ENCODE peak calls at places on chromosomes 12 and 14, in five cellular contexts. One of them, this sample, is unnamed.

GRCh38 chr12:11822071-11822818 is 172.8 kb downstream of the ETV6 start:
- DNase-seq in left lung: no peak
- DNase-seq in endodermal cell: no peak
- DNase-seq in brain microvascular endothelial cell: peak
- DNase-seq in amygdala: no peak
- DNase-seq in this sample: no peak

GRCh38 chr12:53623986-53624385 is 2.2 kb downstream of the ATF7 start:
- DNase-seq in amygdala: no peak
- DNase-seq in endodermal cell: no peak
- DNase-seq in brain microvascular endothelial cell: peak
- DNase-seq in left lung: no peak
- DNase-seq in this sample: no peak

GRCh38 chr12:125824276-125824675 is 759.0 kb downstream of the AACS start:
- DNase-seq in endodermal cell: no peak
- DNase-seq in amygdala: no peak
- DNase-seq in left lung: no peak
- DNase-seq in brain microvascular endothelial cell: no peak
- DNase-seq in this sample: no peak

GRCh38 chr14:24113379-24113800 is 1.2 kb upstream of the DCAF11 start:
- DNase-seq in brain microvascular endothelial cell: no peak
- DNase-seq in amygdala: no peak
- DNase-seq in endodermal cell: no peak
- DNase-seq in left lung: no peak
- DNase-seq in this sample: no peak

GRCh38 chr14:97273540-97273939 is 476.4 kb downstream of the VRK1 start:
- DNase-seq in brain microvascular endothelial cell: no peak
- DNase-seq in endodermal cell: peak
- DNase-seq in amygdala: no peak
- DNase-seq in left lung: no peak
- DNase-seq in this sample: no peak

GRCh38 chr12:20040194-20040593 is 328.1 kb upstream of the PDE3A start:
- DNase-seq in brain microvascular endothelial cell: no peak
- DNase-seq in endodermal cell: no peak
- DNase-seq in amygdala: no peak
- DNase-seq in left lung: no peak
- DNase-seq in this sample: no peak

GRCh38 chr12:44088647-44089046 is 252.8 kb downstream of the TMEM117 start:
- DNase-seq in brain microvascular endothelial cell: no peak
- DNase-seq in amygdala: no peak
- DNase-seq in left lung: no peak
- DNase-seq in endodermal cell: no peak
- DNase-seq in this sample: no peak

GRCh38 chr14:20757963-20758362 is 10.2 kb upstream of the EDDM3B start:
- DNase-seq in amygdala: no peak
- DNase-seq in brain microvascular endothelial cell: no peak
- DNase-seq in endodermal cell: peak
- DNase-seq in left lung: no peak
- DNase-seq in this sample: no peak

GRCh38 chr12:122856999-122857671 is 21.9 kb downstream of the HIP1R start:
- DNase-seq in brain microvascular endothelial cell: no peak
- DNase-seq in amygdala: no peak
- DNase-seq in endodermal cell: peak
- DNase-seq in left lung: no peak
- DNase-seq in this sample: peak

GRCh38 chr14:84250863-84251262 is 1279.1 kb upstream of the FLRT2 start:
- DNase-seq in brain microvascular endothelial cell: no peak
- DNase-seq in amygdala: no peak
- DNase-seq in endodermal cell: no peak
- DNase-seq in left lung: no peak
- DNase-seq in this sample: no peak

GRCh38 chr14:74302160-74302628 is 540 bp downstream of the ABCD4 start:
- DNase-seq in endodermal cell: no peak
- DNase-seq in amygdala: no peak
- DNase-seq in brain microvascular endothelial cell: peak
- DNase-seq in left lung: no peak
- DNase-seq in this sample: peak

GRCh38 chr12:124544311-124544970 is 23.0 kb downstream of the NCOR2 start:
- DNase-seq in left lung: no peak
- DNase-seq in brain microvascular endothelial cell: no peak
- DNase-seq in amygdala: no peak
- DNase-seq in endodermal cell: no peak
- DNase-seq in this sample: no peak

This sample was measured in HFFc6.